ENCODE peak calls at places on chromosomes 2 and 18, in nine cellular contexts. N is activated CD4-positive, alpha-beta T cell treated with anti-CD3 and anti-CD28 coated beads, Interleukin-2, amount 10 ng/mL, durations not matched to agents 7 days and 5 days; Q is adrenal gland; P is naive thymus-derived CD4-positive, alpha-beta T cell; M is stimulated activated CD4-positive, alpha-beta T cell treated with anti-CD3 and anti-CD28 coated beads, Interleukin-12 subunit alpha, Interleukin-12 subunit beta, amount 100 ng/mL, for 4 hours; G is amniotic stem cell; U is IMR-90; J is A673; T is T-helper 9 cell. C is an unnamed sample.

GRCh38 chr2:128446866-128447537 is 128.3 kb upstream of the HS6ST1 start:
- DNase-seq in G (no peak), N (no peak), P (no peak), T (no peak), J (no peak), U (no peak), M (no peak), Q (peak), C (no peak)

GRCh38 chr2:133324150-133324561 is 244.1 kb downstream of the NCKAP5 start:
- DNase-seq in T (no peak), N (no peak), J (no peak), U (peak), Q (no peak), P (no peak), G (no peak), M (no peak), C (no peak)

GRCh38 chr18:50473896-50474295 is 86.0 kb upstream of the MAPK4 start:
- DNase-seq in Q (no peak), N (no peak), G (no peak), T (no peak), P (no peak), M (no peak), U (no peak), J (no peak), C (no peak)

GRCh38 chr2:65320042-65320711 is 92.5 kb downstream of the ACTR2 start:
- DNase-seq in T (no peak), M (no peak), U (peak), P (no peak), G (peak), J (peak), N (no peak), Q (peak), C (no peak)

GRCh38 chr2:241035142-241035817 is 36.9 kb downstream of the SNED1 start:
- DNase-seq in Q (peak), M (no peak), G (no peak), U (no peak), J (no peak), P (no peak), N (no peak), T (peak), C (peak)

GRCh38 chr2:160501370-160501769 is 7.8 kb upstream of the RBMS1 start:
- DNase-seq in P (no peak), U (no peak), Q (no peak), T (no peak), M (no peak), G (no peak), J (no peak), N (no peak), C (no peak)

GRCh38 chr18:66210875-66211274 is 393.0 kb downstream of the CDH19 start:
- DNase-seq in Q (no peak), M (no peak), N (no peak), P (no peak), T (no peak), U (no peak), G (no peak), J (no peak), C (no peak)

GRCh38 chr2:169572189-169572588 is 1.5 kb downstream of the FASTKD1 start:
- DNase-seq in N (no peak), M (no peak), T (no peak), P (no peak), U (no peak), J (no peak), G (no peak), Q (no peak), C (no peak)

GRCh38 chr2:191677091-191677645 is 768 bp upstream of the NABP1 start:
- DNase-seq in T (peak), J (peak), N (peak), Q (peak), P (no peak), U (peak), G (no peak), M (no peak), C (peak)

GRCh38 chr2:130391872-130392670 is 36.2 kb downstream of the PTPN18 start:
- DNase-seq in J (no peak), T (no peak), P (no peak), G (peak), U (peak), N (no peak), Q (no peak), M (no peak), C (no peak)